ENCODE peak calls at places on chromosomes 3 and 15, in seven cellular contexts. One of them, this sample, is unnamed.

GRCh38 chr3:24129549-24129948 is 184.5 kb downstream of the NR1D2 start:
- DNase-seq in A673: no peak
- DNase-seq in GM12878: no peak
- DNase-seq in foreskin keratinocyte: peak; percentile 65
- DNase-seq in uterus: no peak
- DNase-seq in fibroblast of lung: no peak
- DNase-seq in heart right ventricle: no peak
- DNase-seq in this sample: no peak

GRCh38 chr15:33296856-33297255 is 13.9 kb upstream of the RYR3 start:
- DNase-seq in uterus: no peak
- DNase-seq in fibroblast of lung: no peak
- DNase-seq in A673: no peak
- DNase-seq in GM12878: no peak
- DNase-seq in heart right ventricle: no peak
- DNase-seq in foreskin keratinocyte: peak; percentile 72
- DNase-seq in this sample: no peak

GRCh38 chr3:52428151-52429005 is 16.5 kb downstream of the SEMA3G start:
- DNase-seq in uterus: peak; percentile 72
- DNase-seq in heart right ventricle: no peak
- DNase-seq in GM12878: no peak
- DNase-seq in A673: peak; percentile 60
- DNase-seq in fibroblast of lung: peak; percentile 89
- DNase-seq in foreskin keratinocyte: no peak
- DNase-seq in this sample: peak; percentile 38

GRCh38 chr3:188974856-188975611 is 196.7 kb upstream of the TPRG1 start:
- DNase-seq in heart right ventricle: no peak
- DNase-seq in fibroblast of lung: peak; percentile 91
- DNase-seq in uterus: peak; percentile 33
- DNase-seq in GM12878: no peak
- DNase-seq in A673: no peak
- DNase-seq in foreskin keratinocyte: no peak
- DNase-seq in this sample: no peak

GRCh38 chr3:133882986-133883586 is 12.6 kb downstream of the RAB6B start:
- DNase-seq in heart right ventricle: no peak
- DNase-seq in uterus: no peak
- DNase-seq in GM12878: no peak
- DNase-seq in fibroblast of lung: no peak
- DNase-seq in A673: no peak
- DNase-seq in foreskin keratinocyte: no peak
- DNase-seq in this sample: no peak

GRCh38 chr3:140917769-140918168 is 23.9 kb upstream of the SLC25A36 start:
- DNase-seq in foreskin keratinocyte: no peak
- DNase-seq in GM12878: no peak
- DNase-seq in fibroblast of lung: no peak
- DNase-seq in uterus: no peak
- DNase-seq in heart right ventricle: peak; percentile 40
- DNase-seq in A673: no peak
- DNase-seq in this sample: no peak

GRCh38 chr15:48609486-48609885 is 36.0 kb downstream of the FBN1 start:
- DNase-seq in GM12878: no peak
- DNase-seq in A673: no peak
- DNase-seq in heart right ventricle: no peak
- DNase-seq in uterus: no peak
- DNase-seq in fibroblast of lung: no peak
- DNase-seq in foreskin keratinocyte: no peak
- DNase-seq in this sample: no peak

GRCh38 chr3:195612075-195612800 is 28.5 kb upstream of the APOD start:
- DNase-seq in GM12878: no peak
- DNase-seq in A673: no peak
- DNase-seq in heart right ventricle: no peak
- DNase-seq in uterus: no peak
- DNase-seq in foreskin keratinocyte: no peak
- DNase-seq in fibroblast of lung: no peak
- DNase-seq in this sample: no peak

GRCh38 chr3:94162700-94163099 is 99.8 kb downstream of the NSUN3 start:
- DNase-seq in GM12878: no peak
- DNase-seq in fibroblast of lung: no peak
- DNase-seq in foreskin keratinocyte: peak; percentile 91
- DNase-seq in uterus: no peak
- DNase-seq in A673: peak; percentile 49
- DNase-seq in heart right ventricle: no peak
- DNase-seq in this sample: peak; percentile 82

GRCh38 chr3:138351916-138352555 is 3.7 kb downstream of the MRAS start:
- DNase-seq in A673: no peak
- DNase-seq in fibroblast of lung: no peak
- DNase-seq in GM12878: no peak
- DNase-seq in uterus: no peak
- DNase-seq in foreskin keratinocyte: no peak
- DNase-seq in heart right ventricle: peak; percentile 34
- DNase-seq in this sample: no peak

GRCh38 chr3:156189927-156190326 is 69.5 kb downstream of the KCNAB1 start:
- DNase-seq in A673: no peak
- DNase-seq in GM12878: no peak
- DNase-seq in uterus: no peak
- DNase-seq in heart right ventricle: no peak
- DNase-seq in foreskin keratinocyte: no peak
- DNase-seq in fibroblast of lung: no peak
- DNase-seq in this sample: no peak

GRCh38 chr3:179591313-179591712 is 13.1 kb downstream of the MRPL47 start:
- DNase-seq in heart right ventricle: no peak
- DNase-seq in GM12878: no peak
- DNase-seq in A673: peak; percentile 7
- DNase-seq in fibroblast of lung: no peak
- DNase-seq in uterus: no peak
- DNase-seq in foreskin keratinocyte: no peak
- DNase-seq in this sample: no peak

GRCh38 chr15:78937132-78937739 is 7.6 kb downstream of the CTSH start:
- DNase-seq in fibroblast of lung: no peak
- DNase-seq in A673: no peak
- DNase-seq in uterus: peak; percentile 32
- DNase-seq in heart right ventricle: peak; percentile 64
- DNase-seq in foreskin keratinocyte: no peak
- DNase-seq in GM12878: no peak
- DNase-seq in this sample: no peak

GRCh38 chr3:192413461-192413860 is 313.9 kb downstream of the FGF12 start:
- DNase-seq in fibroblast of lung: no peak
- DNase-seq in foreskin keratinocyte: no peak
- DNase-seq in A673: no peak
- DNase-seq in uterus: no peak
- DNase-seq in heart right ventricle: no peak
- DNase-seq in GM12878: no peak
- DNase-seq in this sample: no peak

GRCh38 chr3:42682301-42683070 is 2.9 kb upstream of the KLHL40 start:
- DNase-seq in A673: no peak
- DNase-seq in foreskin keratinocyte: no peak
- DNase-seq in fibroblast of lung: no peak
- DNase-seq in heart right ventricle: no peak
- DNase-seq in uterus: no peak
- DNase-seq in GM12878: no peak
- DNase-seq in this sample: no peak

GRCh38 chr15:40100133-40100946 is 8.3 kb downstream of the BMF start:
- DNase-seq in uterus: no peak
- DNase-seq in fibroblast of lung: no peak
- DNase-seq in foreskin keratinocyte: no peak
- DNase-seq in GM12878: no peak
- DNase-seq in heart right ventricle: no peak
- DNase-seq in A673: no peak
- DNase-seq in this sample: no peak

GRCh38 chr3:19596408-19596807 is 337.6 kb downstream of the EFHB start:
- DNase-seq in GM12878: peak; percentile 27
- DNase-seq in A673: no peak
- DNase-seq in fibroblast of lung: no peak
- DNase-seq in heart right ventricle: no peak
- DNase-seq in foreskin keratinocyte: no peak
- DNase-seq in uterus: no peak
- DNase-seq in this sample: no peak

GRCh38 chr15:67783303-67783702 is 42.0 kb upstream of the SKOR1 start:
- DNase-seq in foreskin keratinocyte: no peak
- DNase-seq in fibroblast of lung: no peak
- DNase-seq in uterus: no peak
- DNase-seq in heart right ventricle: no peak
- DNase-seq in A673: no peak
- DNase-seq in GM12878: peak; percentile 87
- DNase-seq in this sample: no peak

GRCh38 chr3:31449318-31449717 is 83.4 kb upstream of the STT3B start:
- DNase-seq in foreskin keratinocyte: no peak
- DNase-seq in A673: no peak
- DNase-seq in fibroblast of lung: no peak
- DNase-seq in heart right ventricle: no peak
- DNase-seq in uterus: no peak
- DNase-seq in GM12878: no peak
- DNase-seq in this sample: no peak

GRCh38 chr3:117404756-117405155 is 695.2 kb downstream of the TUSC7 start:
- DNase-seq in heart right ventricle: no peak
- DNase-seq in fibroblast of lung: no peak
- DNase-seq in A673: no peak
- DNase-seq in foreskin keratinocyte: no peak
- DNase-seq in GM12878: no peak
- DNase-seq in uterus: no peak
- DNase-seq in this sample: no peak

GRCh38 chr15:85667491-85668424 is 127.0 kb downstream of the KLHL25 start:
- DNase-seq in foreskin keratinocyte: peak; percentile 95
- DNase-seq in uterus: peak; percentile 80
- DNase-seq in fibroblast of lung: peak; percentile 99
- DNase-seq in heart right ventricle: no peak
- DNase-seq in GM12878: no peak
- DNase-seq in A673: peak; percentile 71
- DNase-seq in this sample: peak; percentile 91

GRCh38 chr15:36898522-36899126 is 201.7 kb downstream of the MEIS2 start:
- DNase-seq in foreskin keratinocyte: no peak
- DNase-seq in GM12878: no peak
- DNase-seq in heart right ventricle: no peak
- DNase-seq in A673: no peak
- DNase-seq in fibroblast of lung: no peak
- DNase-seq in uterus: no peak
- DNase-seq in this sample: no peak

GRCh38 chr3:71444028-71444860 is 139.3 kb downstream of the FOXP1 start:
- DNase-seq in uterus: no peak
- DNase-seq in heart right ventricle: no peak
- DNase-seq in fibroblast of lung: peak; percentile 60
- DNase-seq in foreskin keratinocyte: peak; percentile 98
- DNase-seq in GM12878: peak; percentile 82
- DNase-seq in A673: no peak
- DNase-seq in this sample: peak; percentile 67

GRCh38 chr3:72699631-72700030 is 148.6 kb downstream of the SHQ1 start:
- DNase-seq in fibroblast of lung: no peak
- DNase-seq in heart right ventricle: no peak
- DNase-seq in GM12878: no peak
- DNase-seq in A673: peak; percentile 71
- DNase-seq in foreskin keratinocyte: no peak
- DNase-seq in uterus: no peak
- DNase-seq in this sample: no peak
- H3K27ac ChIP-seq in fibroblast of lung: no peak overlapping the region
- H3K27ac ChIP-seq in heart right ventricle: no peak overlapping the region
- H3K27ac ChIP-seq in GM12878: no peak overlapping the region
- H3K27ac ChIP-seq in A673: no peak overlapping the region
- H3K27ac ChIP-seq in foreskin keratinocyte: no peak overlapping the region
- H3K27ac ChIP-seq in uterus: no peak overlapping the region
- H3K27ac ChIP-seq in this sample: no peak overlapping the region

GRCh38 chr3:4986175-4986610 is 7.0 kb downstream of the BHLHE40 start:
- DNase-seq in A673: no peak
- DNase-seq in GM12878: no peak
- DNase-seq in fibroblast of lung: no peak
- DNase-seq in foreskin keratinocyte: peak; percentile 71
- DNase-seq in heart right ventricle: no peak
- DNase-seq in uterus: no peak
- DNase-seq in this sample: no peak
- TF ChIP-seq CTCF in A673: no peak
- TF ChIP-seq CTCF in GM12878: no peak
- TF ChIP-seq CTCF in fibroblast of lung: no peak
- TF ChIP-seq CTCF in foreskin keratinocyte: no peak
- TF ChIP-seq CTCF in heart right ventricle: no peak
- TF ChIP-seq CTCF in uterus: no peak
- TF ChIP-seq CTCF in this sample: no peak

GRCh38 chr3:183044547-183045229 is 54.6 kb downstream of the MCCC1 start:
- DNase-seq in uterus: no peak
- DNase-seq in heart right ventricle: no peak
- DNase-seq in A673: no peak
- DNase-seq in fibroblast of lung: no peak
- DNase-seq in foreskin keratinocyte: no peak
- DNase-seq in GM12878: peak; percentile 90
- DNase-seq in this sample: no peak

GRCh38 chr3:183032904-183033555 is 52.7 kb upstream of the DCUN1D1 start:
- DNase-seq in foreskin keratinocyte: no peak
- DNase-seq in uterus: no peak
- DNase-seq in fibroblast of lung: no peak
- DNase-seq in heart right ventricle: no peak
- DNase-seq in GM12878: no peak
- DNase-seq in A673: no peak
- DNase-seq in this sample: no peak

GRCh38 chr3:183038221-183038620 is 57.9 kb upstream of the DCUN1D1 start:
- DNase-seq in fibroblast of lung: no peak
- DNase-seq in foreskin keratinocyte: no peak
- DNase-seq in uterus: no peak
- DNase-seq in heart right ventricle: no peak
- DNase-seq in GM12878: no peak
- DNase-seq in A673: no peak
- DNase-seq in this sample: no peak

GRCh38 chr3:183033746-183034145 is 53.4 kb upstream of the DCUN1D1 start:
- DNase-seq in GM12878: no peak
- DNase-seq in A673: no peak
- DNase-seq in heart right ventricle: no peak
- DNase-seq in foreskin keratinocyte: no peak
- DNase-seq in fibroblast of lung: peak; percentile 4
- DNase-seq in uterus: no peak
- DNase-seq in this sample: no peak

GRCh38 chr3:183038764-183039163 is 58.4 kb upstream of the DCUN1D1 start:
- DNase-seq in A673: no peak
- DNase-seq in GM12878: no peak
- DNase-seq in heart right ventricle: no peak
- DNase-seq in fibroblast of lung: no peak
- DNase-seq in uterus: no peak
- DNase-seq in foreskin keratinocyte: no peak
- DNase-seq in this sample: no peak
- H3K27ac ChIP-seq in A673: no peak overlapping the region
- H3K27ac ChIP-seq in GM12878: no peak overlapping the region
- H3K27ac ChIP-seq in heart right ventricle: no peak overlapping the region
- H3K27ac ChIP-seq in fibroblast of lung: no peak overlapping the region
- H3K27ac ChIP-seq in uterus: no peak overlapping the region
- H3K27ac ChIP-seq in foreskin keratinocyte: no peak overlapping the region
- H3K27ac ChIP-seq in this sample: no peak overlapping the region

DNA sequence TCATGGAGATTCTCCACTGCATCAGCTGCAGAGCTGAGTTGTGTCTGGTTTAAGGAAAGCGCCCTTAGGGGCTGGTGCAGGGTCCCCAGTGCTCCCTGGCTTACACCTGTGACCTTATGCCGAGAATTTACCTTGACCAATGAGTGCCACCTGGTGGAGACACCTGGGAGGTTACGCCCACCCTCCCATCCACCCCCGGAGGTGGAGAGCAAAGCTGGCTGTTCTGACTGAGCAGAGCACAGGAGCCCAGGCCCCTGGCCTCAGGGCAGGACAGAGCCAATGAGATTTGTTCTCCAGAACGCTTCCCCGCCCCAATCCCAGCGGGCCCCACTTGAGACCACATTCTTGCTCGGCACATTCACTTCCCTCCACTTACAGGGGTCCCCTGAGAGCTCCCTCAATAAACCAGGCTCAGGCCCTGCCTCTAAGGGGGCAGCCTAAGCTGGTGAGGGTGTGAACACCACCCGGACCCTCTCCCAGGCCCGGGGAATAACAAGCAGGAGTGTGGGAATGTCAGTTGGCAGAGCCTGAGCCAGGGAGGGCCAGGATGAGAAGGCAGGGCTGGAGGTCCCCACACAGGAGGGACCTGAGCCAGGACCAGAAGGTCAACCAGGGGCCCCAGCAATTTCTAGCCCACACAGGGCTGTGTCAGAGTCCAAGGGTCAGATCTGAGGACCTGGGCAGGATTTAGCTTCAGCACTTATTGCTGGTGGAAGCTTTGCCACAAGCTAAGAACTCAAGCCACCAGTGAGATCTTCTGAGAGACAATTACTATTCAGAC is 117.1 kb downstream of the TPRA1 start:
- DNase-seq in heart right ventricle: no peak
- DNase-seq in foreskin keratinocyte: no peak
- DNase-seq in fibroblast of lung: no peak
- DNase-seq in GM12878: no peak
- DNase-seq in A673: no peak
- DNase-seq in uterus: no peak
- DNase-seq in this sample: peak; percentile 41
- TF ChIP-seq CTCF in heart right ventricle: peak; percentile 12
- TF ChIP-seq CTCF in foreskin keratinocyte: peak; percentile 63
- TF ChIP-seq CTCF in fibroblast of lung: no peak
- TF ChIP-seq CTCF in GM12878: peak; percentile 47
- TF ChIP-seq CTCF in A673: peak; percentile 32
- TF ChIP-seq CTCF in uterus: no peak
- TF ChIP-seq CTCF in this sample: no peak

This sample was measured in RWPE1.